ENCODE peak calls at places on chromosome 9, in four cellular contexts. R, D, K and Z are unnamed samples.

GRCh38 chr9:750264-750967 is 91.1 kb upstream of the DMRT1 start:
- DNase-seq in K (no peak), D (no peak), R (no peak), Z (no peak)

GRCh38 chr9:89765211-89765610 is 160.4 kb downstream of the GADD45G start:
- DNase-seq in D (no peak), K (no peak), R (no peak), Z (no peak)

GRCh38 chr9:92986175-92987110 is 39.1 kb downstream of the FGD3 start:
- DNase-seq in D (peak; percentile 53), R (peak; percentile 15), K (no peak), Z (no peak)

GRCh38 chr9:38141751-38142150 is 72.7 kb upstream of the SHB start:
- DNase-seq in R (no peak), D (no peak), K (no peak), Z (no peak)

GRCh38 chr9:101585740-101586139 is 9.0 kb downstream of the PPP3R2 start:
- DNase-seq in D (no peak), R (no peak), K (no peak), Z (no peak)

GRCh38 chr9:121699271-121700164 is 48.1 kb downstream of the DAB2IP start:
- DNase-seq in R (peak; percentile 52), K (no peak), D (no peak), Z (peak; percentile 73)

GRCh38 chr9:131366745-131367401 is 27.0 kb upstream of the PRRC2B start:
- DNase-seq in R (no peak), K (no peak), D (no peak), Z (no peak)

GRCh38 chr9:70229026-70229425 is 29.8 kb upstream of the SMC5 start:
- DNase-seq in D (no peak), K (no peak), R (no peak), Z (no peak)

GRCh38 chr9:100070071-100070470 is 28.7 kb downstream of the ERP44 start:
- DNase-seq in D (no peak), K (no peak), R (no peak), Z (no peak)